ENCODE peak calls at places on chromosomes 13 and 19, in ten cellular contexts. One of them, this sample, is unnamed.

GRCh38 chr19:44512326-44513298 is 12.3 kb upstream of the ZNF180 start:
- DNase-seq in AG10803: peak; percentile 60
- DNase-seq in tibial nerve: no peak
- DNase-seq in heart left ventricle: no peak
- DNase-seq in bronchial epithelial cell: peak; percentile 67
- DNase-seq in uterus: no peak
- DNase-seq in neural progenitor cell: peak; percentile 69
- DNase-seq in A549: peak; percentile 79
- DNase-seq in AG04450: peak; percentile 34
- DNase-seq in right lobe of liver: no peak
- DNase-seq in this sample: peak; percentile 76

GRCh38 chr13:44819245-44819644 is 170.0 kb downstream of the NUFIP1 start:
- DNase-seq in neural progenitor cell: no peak
- DNase-seq in tibial nerve: no peak
- DNase-seq in A549: peak; percentile 79
- DNase-seq in heart left ventricle: no peak
- DNase-seq in AG04450: peak; percentile 61
- DNase-seq in right lobe of liver: no peak
- DNase-seq in uterus: no peak
- DNase-seq in bronchial epithelial cell: peak; percentile 97
- DNase-seq in AG10803: peak; percentile 50
- DNase-seq in this sample: peak; percentile 82

GRCh38 chr13:87667686-87668085 is 3.5 kb upstream of the SLITRK5 start:
- DNase-seq in right lobe of liver: no peak
- DNase-seq in neural progenitor cell: no peak
- DNase-seq in uterus: no peak
- DNase-seq in AG10803: no peak
- DNase-seq in bronchial epithelial cell: peak; percentile 50
- DNase-seq in tibial nerve: no peak
- DNase-seq in heart left ventricle: no peak
- DNase-seq in A549: no peak
- DNase-seq in AG04450: no peak
- DNase-seq in this sample: no peak

GRCh38 chr13:104750377-104750776 is 1684.2 kb upstream of the SLC10A2 start:
- DNase-seq in right lobe of liver: no peak
- DNase-seq in uterus: no peak
- DNase-seq in heart left ventricle: no peak
- DNase-seq in A549: no peak
- DNase-seq in neural progenitor cell: no peak
- DNase-seq in AG04450: no peak
- DNase-seq in bronchial epithelial cell: peak; percentile 82
- DNase-seq in AG10803: no peak
- DNase-seq in tibial nerve: no peak
- DNase-seq in this sample: peak; percentile 6

GRCh38 chr13:71254384-71254783 is 612.6 kb downstream of the DACH1 start:
- DNase-seq in tibial nerve: no peak
- DNase-seq in AG04450: no peak
- DNase-seq in uterus: no peak
- DNase-seq in neural progenitor cell: peak; percentile 4
- DNase-seq in right lobe of liver: no peak
- DNase-seq in bronchial epithelial cell: peak; percentile 10
- DNase-seq in AG10803: no peak
- DNase-seq in A549: no peak
- DNase-seq in heart left ventricle: no peak
- DNase-seq in this sample: no peak

GRCh38 chr13:51955281-51955771 is 55.9 kb downstream of the ATP7B start:
- DNase-seq in neural progenitor cell: no peak
- DNase-seq in AG04450: no peak
- DNase-seq in tibial nerve: no peak
- DNase-seq in right lobe of liver: no peak
- DNase-seq in bronchial epithelial cell: peak; percentile 53
- DNase-seq in A549: no peak
- DNase-seq in AG10803: no peak
- DNase-seq in uterus: no peak
- DNase-seq in heart left ventricle: no peak
- DNase-seq in this sample: no peak

GRCh38 chr13:37295046-37295445 is 189.6 kb upstream of the CSNK1A1L start:
- DNase-seq in uterus: no peak
- DNase-seq in neural progenitor cell: no peak
- DNase-seq in heart left ventricle: peak; percentile 22
- DNase-seq in right lobe of liver: no peak
- DNase-seq in tibial nerve: no peak
- DNase-seq in bronchial epithelial cell: no peak
- DNase-seq in A549: no peak
- DNase-seq in AG04450: no peak
- DNase-seq in AG10803: no peak
- DNase-seq in this sample: peak; percentile 67

GRCh38 chr13:113941571-113942191 is 32.2 kb downstream of the C13orf46 start:
- DNase-seq in uterus: no peak
- DNase-seq in bronchial epithelial cell: peak; percentile 12
- DNase-seq in A549: no peak
- DNase-seq in neural progenitor cell: no peak
- DNase-seq in AG10803: peak; percentile 43
- DNase-seq in tibial nerve: no peak
- DNase-seq in heart left ventricle: no peak
- DNase-seq in right lobe of liver: no peak
- DNase-seq in AG04450: no peak
- DNase-seq in this sample: no peak

GRCh38 chr19:15453906-15454305 is 4.2 kb upstream of the WIZ start:
- DNase-seq in AG04450: no peak
- DNase-seq in neural progenitor cell: no peak
- DNase-seq in heart left ventricle: no peak
- DNase-seq in AG10803: no peak
- DNase-seq in bronchial epithelial cell: no peak
- DNase-seq in uterus: no peak
- DNase-seq in A549: no peak
- DNase-seq in tibial nerve: no peak
- DNase-seq in right lobe of liver: no peak
- DNase-seq in this sample: no peak

GRCh38 chr19:2578391-2578826 is 102.5 kb downstream of the GADD45B start:
- DNase-seq in AG04450: no peak
- DNase-seq in A549: peak; percentile 72
- DNase-seq in uterus: no peak
- DNase-seq in tibial nerve: no peak
- DNase-seq in bronchial epithelial cell: no peak
- DNase-seq in right lobe of liver: no peak
- DNase-seq in neural progenitor cell: peak; percentile 43
- DNase-seq in AG10803: peak; percentile 92
- DNase-seq in heart left ventricle: no peak
- DNase-seq in this sample: peak; percentile 65

GRCh38 chr13:110925023-110925608 is 10.2 kb upstream of the ANKRD10 start:
- DNase-seq in bronchial epithelial cell: no peak
- DNase-seq in AG10803: no peak
- DNase-seq in uterus: peak; percentile 39
- DNase-seq in right lobe of liver: no peak
- DNase-seq in tibial nerve: no peak
- DNase-seq in neural progenitor cell: peak; percentile 55
- DNase-seq in AG04450: no peak
- DNase-seq in heart left ventricle: no peak
- DNase-seq in A549: no peak
- DNase-seq in this sample: peak; percentile 15

GRCh38 chr19:6015841-6016545 is 38.1 kb upstream of the RANBP3 start:
- DNase-seq in neural progenitor cell: no peak
- DNase-seq in tibial nerve: no peak
- DNase-seq in bronchial epithelial cell: no peak
- DNase-seq in right lobe of liver: no peak
- DNase-seq in uterus: no peak
- DNase-seq in AG04450: no peak
- DNase-seq in heart left ventricle: no peak
- DNase-seq in A549: no peak
- DNase-seq in AG10803: no peak
- DNase-seq in this sample: no peak

GRCh38 chr13:40149611-40150283 is 494.3 kb downstream of the COG6 start:
- DNase-seq in AG10803: peak; percentile 69
- DNase-seq in right lobe of liver: no peak
- DNase-seq in neural progenitor cell: no peak
- DNase-seq in A549: peak; percentile 16
- DNase-seq in heart left ventricle: peak; percentile 39
- DNase-seq in tibial nerve: peak; percentile 34
- DNase-seq in bronchial epithelial cell: peak; percentile 89
- DNase-seq in AG04450: peak; percentile 21
- DNase-seq in uterus: peak; percentile 89
- DNase-seq in this sample: peak; percentile 95

GRCh38 chr19:55069137-55069858 is 6.3 kb upstream of the RDH13 start:
- DNase-seq in heart left ventricle: no peak
- DNase-seq in A549: peak; percentile 82
- DNase-seq in right lobe of liver: no peak
- DNase-seq in neural progenitor cell: peak; percentile 61
- DNase-seq in uterus: no peak
- DNase-seq in bronchial epithelial cell: peak; percentile 81
- DNase-seq in AG04450: no peak
- DNase-seq in AG10803: no peak
- DNase-seq in tibial nerve: no peak
- DNase-seq in this sample: peak; percentile 26

GRCh38 chr19:49339364-49340068 is 4.3 kb downstream of the CD37 start:
- DNase-seq in AG04450: peak; percentile 32
- DNase-seq in neural progenitor cell: peak; percentile 97
- DNase-seq in tibial nerve: peak; percentile 77
- DNase-seq in uterus: peak; percentile 88
- DNase-seq in heart left ventricle: peak; percentile 91
- DNase-seq in AG10803: peak; percentile 78
- DNase-seq in right lobe of liver: peak; percentile 86
- DNase-seq in bronchial epithelial cell: peak; percentile 82
- DNase-seq in A549: no peak
- DNase-seq in this sample: peak; percentile 85

GRCh38 chr19:49338023-49338677 is 2.9 kb downstream of the CD37 start:
- DNase-seq in neural progenitor cell: peak; percentile 64
- DNase-seq in right lobe of liver: peak; percentile 32
- DNase-seq in heart left ventricle: no peak
- DNase-seq in AG04450: no peak
- DNase-seq in tibial nerve: no peak
- DNase-seq in uterus: no peak
- DNase-seq in AG10803: no peak
- DNase-seq in A549: no peak
- DNase-seq in bronchial epithelial cell: no peak
- DNase-seq in this sample: no peak

GRCh38 chr19:49340069-49340864 is 5.1 kb downstream of the CD37 start:
- DNase-seq in heart left ventricle: peak; percentile 83
- DNase-seq in uterus: peak; percentile 70
- DNase-seq in A549: no peak
- DNase-seq in bronchial epithelial cell: no peak
- DNase-seq in right lobe of liver: peak; percentile 84
- DNase-seq in neural progenitor cell: peak; percentile 52
- DNase-seq in AG10803: no peak
- DNase-seq in AG04450: no peak
- DNase-seq in tibial nerve: peak; percentile 51
- DNase-seq in this sample: no peak

GRCh38 chr19:49337267-49338022 is 2.2 kb downstream of the CD37 start:
- DNase-seq in uterus: no peak
- DNase-seq in heart left ventricle: no peak
- DNase-seq in right lobe of liver: no peak
- DNase-seq in AG04450: no peak
- DNase-seq in A549: no peak
- DNase-seq in bronchial epithelial cell: no peak
- DNase-seq in neural progenitor cell: no peak
- DNase-seq in tibial nerve: no peak
- DNase-seq in AG10803: no peak
- DNase-seq in this sample: no peak

GRCh38 chr19:49338691-49339363 is 3.6 kb downstream of the CD37 start:
- DNase-seq in right lobe of liver: peak; percentile 90
- DNase-seq in AG04450: no peak
- DNase-seq in neural progenitor cell: peak; percentile 98
- DNase-seq in uterus: peak; percentile 85
- DNase-seq in tibial nerve: no peak
- DNase-seq in bronchial epithelial cell: peak; percentile 83
- DNase-seq in AG10803: no peak
- DNase-seq in A549: peak; percentile 54
- DNase-seq in heart left ventricle: peak; percentile 68
- DNase-seq in this sample: peak; percentile 44
- H3K4me3 ChIP-seq in right lobe of liver: peak overlapping the region; percentile 43
- H3K4me3 ChIP-seq in AG04450: no peak overlapping the region
- H3K4me3 ChIP-seq in neural progenitor cell: peak overlapping the region; percentile 39
- H3K4me3 ChIP-seq in uterus: peak overlapping the region; percentile 53
- H3K4me3 ChIP-seq in tibial nerve: peak overlapping the region; percentile 23
- H3K4me3 ChIP-seq in bronchial epithelial cell: peak overlapping the region; percentile 25
- H3K4me3 ChIP-seq in AG10803: peak overlapping the region; percentile 29
- H3K4me3 ChIP-seq in A549: no peak overlapping the region
- H3K4me3 ChIP-seq in heart left ventricle: peak overlapping the region; percentile 56
- H3K4me3 ChIP-seq in this sample: peak overlapping the region; percentile 13

GRCh38 chr13:49214917-49215376 is 5.2 kb upstream of the MLNR start:
- DNase-seq in heart left ventricle: peak; percentile 22
- DNase-seq in tibial nerve: peak; percentile 18
- DNase-seq in neural progenitor cell: no peak
- DNase-seq in A549: peak; percentile 31
- DNase-seq in right lobe of liver: peak; percentile 43
- DNase-seq in uterus: no peak
- DNase-seq in AG10803: no peak
- DNase-seq in bronchial epithelial cell: peak; percentile 7
- DNase-seq in AG04450: no peak
- DNase-seq in this sample: peak; percentile 66
- TF ChIP-seq CTCF in heart left ventricle: no peak
- TF ChIP-seq CTCF in tibial nerve: no peak
- TF ChIP-seq CTCF in neural progenitor cell: no peak
- TF ChIP-seq CTCF in A549: no peak
- TF ChIP-seq CTCF in right lobe of liver: peak; percentile 27
- TF ChIP-seq CTCF in uterus: no peak
- TF ChIP-seq CTCF in AG10803: no peak
- TF ChIP-seq CTCF in bronchial epithelial cell: peak; percentile 14
- TF ChIP-seq CTCF in AG04450: no peak
- TF ChIP-seq CTCF in this sample: peak; percentile 6

DNA sequence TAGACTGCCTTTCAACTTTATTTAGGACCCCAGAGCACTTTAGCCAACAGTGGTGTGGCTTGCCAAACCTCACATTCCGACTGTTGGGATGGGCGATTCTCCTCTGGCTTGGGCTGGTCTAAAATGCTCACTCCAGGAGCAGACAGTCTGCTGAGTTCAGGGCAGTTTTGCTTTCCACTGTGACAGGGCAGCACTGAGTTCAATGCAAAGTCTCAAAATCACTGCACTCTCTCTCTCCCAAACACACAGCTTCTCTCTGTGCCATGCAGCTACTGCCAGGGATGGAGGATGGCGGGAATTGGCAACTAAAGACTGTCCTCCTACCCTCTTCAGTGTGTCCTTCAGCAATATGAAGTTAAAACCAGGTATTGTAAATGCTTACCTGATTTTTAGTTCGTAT is 13.2 kb downstream of the NAPSA start:
- DNase-seq in right lobe of liver: no peak
- DNase-seq in heart left ventricle: no peak
- DNase-seq in neural progenitor cell: no peak
- DNase-seq in uterus: no peak
- DNase-seq in AG04450: no peak
- DNase-seq in bronchial epithelial cell: no peak
- DNase-seq in A549: no peak
- DNase-seq in tibial nerve: no peak
- DNase-seq in AG10803: no peak
- DNase-seq in this sample: no peak
- H3K4me3 ChIP-seq in right lobe of liver: no peak overlapping the region
- H3K4me3 ChIP-seq in heart left ventricle: no peak overlapping the region
- H3K4me3 ChIP-seq in neural progenitor cell: no peak overlapping the region
- H3K4me3 ChIP-seq in uterus: no peak overlapping the region
- H3K4me3 ChIP-seq in AG04450: no peak overlapping the region
- H3K4me3 ChIP-seq in bronchial epithelial cell: no peak overlapping the region
- H3K4me3 ChIP-seq in A549: no peak overlapping the region
- H3K4me3 ChIP-seq in tibial nerve: no peak overlapping the region
- H3K4me3 ChIP-seq in AG10803: no peak overlapping the region
- H3K4me3 ChIP-seq in this sample: no peak overlapping the region

GRCh38 chr13:90974249-90974954 is 373.1 kb upstream of the MIR17HG start:
- DNase-seq in uterus: no peak
- DNase-seq in tibial nerve: no peak
- DNase-seq in neural progenitor cell: no peak
- DNase-seq in AG10803: no peak
- DNase-seq in AG04450: no peak
- DNase-seq in A549: no peak
- DNase-seq in bronchial epithelial cell: no peak
- DNase-seq in right lobe of liver: no peak
- DNase-seq in heart left ventricle: no peak
- DNase-seq in this sample: no peak

GRCh38 chr13:90968510-90968909 is 379.0 kb upstream of the MIR17HG start:
- DNase-seq in neural progenitor cell: peak; percentile 65
- DNase-seq in AG04450: no peak
- DNase-seq in uterus: no peak
- DNase-seq in bronchial epithelial cell: peak; percentile 29
- DNase-seq in AG10803: no peak
- DNase-seq in right lobe of liver: no peak
- DNase-seq in tibial nerve: no peak
- DNase-seq in heart left ventricle: no peak
- DNase-seq in A549: peak; percentile 44
- DNase-seq in this sample: peak; percentile 10
- TF ChIP-seq CTCF in neural progenitor cell: peak; percentile 67
- TF ChIP-seq CTCF in AG04450: no peak
- TF ChIP-seq CTCF in uterus: no peak
- TF ChIP-seq CTCF in bronchial epithelial cell: peak; percentile 69
- TF ChIP-seq CTCF in AG10803: no peak
- TF ChIP-seq CTCF in right lobe of liver: peak; percentile 22
- TF ChIP-seq CTCF in tibial nerve: peak; percentile 9
- TF ChIP-seq CTCF in heart left ventricle: peak; percentile 4
- TF ChIP-seq CTCF in A549: peak; percentile 65
- TF ChIP-seq CTCF in this sample: peak; percentile 22

This sample was measured in fibroblast of pulmonary artery.